ENCODE peak calls at places on chromosomes 7 and 10, in four cellular contexts. C is fibroblast of lung, L is mesendoderm, Z is GM23248. W is an unnamed sample.

GRCh38 chr10:124306922-124307371 is 111.8 kb downstream of the OAT start:
- DNase-seq in Z (peak), L (no peak), C (peak), W (no peak)

GRCh38 chr10:95183451-95184230 is 10.4 kb upstream of the ACSM6 start:
- DNase-seq in C (peak), L (peak), Z (peak), W (peak)

GRCh38 chr10:35271086-35271834 is 65.0 kb upstream of the CCNY start:
- DNase-seq in L (no peak), C (peak), Z (no peak), W (no peak)

GRCh38 chr7:20283385-20283784 is 47.3 kb upstream of the ITGB8 start:
- DNase-seq in Z (no peak), L (no peak), C (no peak), W (no peak)

GRCh38 chr10:17865351-17865750 is 56.2 kb downstream of the MRC1 start:
- DNase-seq in L (peak), C (no peak), Z (peak), W (no peak)

GRCh38 chr7:31323101-31323500 is 17.4 kb downstream of the NEUROD6 start:
- DNase-seq in Z (no peak), C (no peak), L (no peak), W (no peak)

GRCh38 chr7:153381275-153382119 is 621.9 kb downstream of the ACTR3B start:
- DNase-seq in L (peak), Z (peak), C (no peak), W (no peak)

GRCh38 chr7:44735403-44736165 is 13.1 kb upstream of the ZMIZ2 start:
- DNase-seq in C (peak), L (no peak), Z (peak), W (peak)

GRCh38 chr7:152338553-152338952 is 97.2 kb downstream of the KMT2C start:
- DNase-seq in C (no peak), Z (no peak), L (no peak), W (no peak)

GRCh38 chr7:44103941-44104879 is at the start of gene AEBP1:
- DNase-seq in Z (peak), C (peak), L (peak), W (peak)

GRCh38 chr7:152969839-152970238 is 210.3 kb downstream of the ACTR3B start:
- DNase-seq in Z (no peak), L (no peak), C (no peak), W (no peak)

GRCh38 chr7:50869108-50869716 is 86.5 kb upstream of the GRB10 start:
- DNase-seq in Z (peak), C (peak), L (no peak), W (peak)

GRCh38 chr7:27921081-27921836 is 181.3 kb downstream of the TAX1BP1 start:
- DNase-seq in C (peak), Z (peak), L (peak), W (peak)

GRCh38 chr7:150962743-150963399 is 15.2 kb downstream of the KCNH2 start:
- DNase-seq in Z (peak), C (no peak), L (peak), W (peak)

GRCh38 chr7:21243265-21243664 is 184.6 kb upstream of the SP4 start:
- DNase-seq in Z (no peak), L (peak), C (no peak), W (no peak)

GRCh38 chr7:129801882-129802281 is 150.9 kb downstream of the UBE2H start:
- DNase-seq in Z (no peak), L (peak), C (no peak), W (no peak)

GRCh38 chr10:85446852-85447251 is 919.7 kb downstream of the GRID1 start:
- DNase-seq in Z (no peak), L (no peak), C (no peak), W (no peak)

GRCh38 chr10:78491812-78492211 is 458.1 kb downstream of the RPS24 start:
- DNase-seq in L (no peak), Z (peak), C (peak), W (no peak)

GRCh38 chr10:21524526-21525366 is 736 bp downstream of the SKIDA1 start:
- DNase-seq in Z (peak), L (peak), C (peak), W (peak)

GRCh38 chr7:150451097-150451793 is 815 bp downstream of the GIMAP8 start:
- DNase-seq in L (no peak), C (no peak), Z (no peak), W (peak)

GRCh38 chr7:11648980-11649379 is 183.0 kb downstream of the THSD7A start:
- DNase-seq in Z (no peak), C (peak), L (no peak), W (peak)

GRCh38 chr10:14532473-14533251 is 201.9 kb upstream of the FRMD4A start:
- DNase-seq in C (peak), Z (no peak), L (peak), W (no peak)

GRCh38 chr10:86179143-86179505 is 187.5 kb downstream of the GRID1 start:
- DNase-seq in Z (no peak), C (no peak), L (no peak), W (no peak)

GRCh38 chr10:36185096-36185495 is 543.0 kb upstream of the FZD8 start:
- DNase-seq in L (no peak), C (no peak), Z (no peak), W (no peak)

GRCh38 chr10:86067436-86068050 is 299.1 kb downstream of the GRID1 start:
- DNase-seq in L (no peak), C (no peak), Z (no peak), W (no peak)

GRCh38 chr7:71633571-71634008 is 501.6 kb downstream of the GALNT17 start:
- DNase-seq in L (peak), C (peak), Z (peak), W (no peak)

GRCh38 chr7:126840869-126841268 is 411.9 kb downstream of the GRM8 start:
- DNase-seq in Z (no peak), L (no peak), C (no peak), W (no peak)

GRCh38 chr7:132687981-132688383 is 111.7 kb upstream of the PLXNA4 start:
- DNase-seq in C (no peak), Z (no peak), L (peak), W (no peak)

GRCh38 chr7:112112822-112113255 is 93.4 kb downstream of the DOCK4 start:
- DNase-seq in Z (peak), C (peak), L (no peak), W (peak)

GRCh38 chr10:73644767-73645166 is 3.5 kb upstream of the MYOZ1 start:
- DNase-seq in Z (no peak), L (no peak), C (no peak), W (no peak)

GRCh38 chr10:118827466-118828155 is 72.8 kb upstream of the CACUL1 start:
- DNase-seq in Z (no peak), C (no peak), L (no peak), W (no peak)
- H3K4me2 ChIP-seq in Z (no peak), C (no peak), L (no peak), W (no peak)

DNA sequence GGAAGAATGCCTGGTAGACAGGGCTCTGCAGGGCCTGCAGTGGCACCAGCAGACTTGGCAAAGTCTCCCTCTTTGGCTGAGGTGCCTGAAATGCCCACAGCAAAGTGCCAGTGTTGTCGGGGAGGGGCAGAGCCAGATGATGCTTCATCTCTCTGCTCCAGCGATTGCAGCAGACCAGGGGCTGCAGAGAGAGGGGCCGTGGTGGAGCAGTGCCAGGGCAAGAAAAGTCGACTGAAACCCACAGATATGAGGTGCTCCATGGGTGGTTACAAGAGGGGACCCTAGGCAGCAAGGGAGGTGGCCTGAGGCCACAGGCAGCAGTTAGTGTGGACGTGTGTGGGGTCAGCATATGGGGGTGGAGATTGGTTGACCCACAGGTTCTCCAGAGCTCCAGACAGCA is 123.5 kb upstream of the SHH start:
- DNase-seq in Z (no peak), C (no peak), L (no peak), W (no peak)
- H3K4me2 ChIP-seq in Z (no peak), C (no peak), L (no peak), W (no peak)

GRCh38 chr10:12193193-12193592 is 2.5 kb downstream of the NUDT5 start:
- DNase-seq in L (no peak), C (peak), Z (peak), W (no peak)
- H3K4me2 ChIP-seq in L (no peak), C (no peak), Z (peak), W (no peak)

DNA sequence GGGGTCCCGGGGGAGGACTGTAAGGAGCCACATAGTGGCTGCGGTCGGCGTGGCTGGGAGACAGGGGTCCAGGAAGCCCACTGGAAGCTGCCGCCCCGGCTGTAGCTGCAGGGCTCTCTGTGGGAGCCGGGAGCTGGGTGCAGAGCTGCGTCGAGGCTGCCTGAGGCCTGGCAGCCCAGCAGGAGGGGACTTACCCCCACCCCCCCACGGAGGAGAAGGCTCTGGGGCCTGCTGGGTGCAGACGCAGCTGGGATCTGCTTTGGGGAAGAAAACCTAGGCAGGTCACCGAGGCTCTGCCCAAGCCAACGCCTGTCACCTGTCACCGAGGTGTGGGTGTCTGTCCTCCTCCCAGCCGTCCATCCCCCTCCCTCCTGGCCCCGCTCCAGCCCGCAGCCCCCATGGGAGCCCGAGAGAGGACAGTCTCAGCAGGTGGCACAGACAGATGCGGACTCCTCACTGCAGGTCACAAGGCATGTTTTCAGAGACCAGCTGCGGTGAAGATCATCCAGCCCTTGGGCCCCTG is 25.2 kb downstream of the PWWP2B start:
- DNase-seq in C (no peak), L (no peak), Z (no peak), W (no peak)
- H3K4me2 ChIP-seq in C (no peak), L (no peak), Z (no peak), W (no peak)

GRCh38 chr7:105396566-105396965 is 7.8 kb upstream of the SRPK2 start:
- DNase-seq in L (no peak), Z (no peak), C (no peak), W (no peak)
- H3K4me2 ChIP-seq in L (no peak), Z (no peak), C (no peak), W (no peak)

DNA sequence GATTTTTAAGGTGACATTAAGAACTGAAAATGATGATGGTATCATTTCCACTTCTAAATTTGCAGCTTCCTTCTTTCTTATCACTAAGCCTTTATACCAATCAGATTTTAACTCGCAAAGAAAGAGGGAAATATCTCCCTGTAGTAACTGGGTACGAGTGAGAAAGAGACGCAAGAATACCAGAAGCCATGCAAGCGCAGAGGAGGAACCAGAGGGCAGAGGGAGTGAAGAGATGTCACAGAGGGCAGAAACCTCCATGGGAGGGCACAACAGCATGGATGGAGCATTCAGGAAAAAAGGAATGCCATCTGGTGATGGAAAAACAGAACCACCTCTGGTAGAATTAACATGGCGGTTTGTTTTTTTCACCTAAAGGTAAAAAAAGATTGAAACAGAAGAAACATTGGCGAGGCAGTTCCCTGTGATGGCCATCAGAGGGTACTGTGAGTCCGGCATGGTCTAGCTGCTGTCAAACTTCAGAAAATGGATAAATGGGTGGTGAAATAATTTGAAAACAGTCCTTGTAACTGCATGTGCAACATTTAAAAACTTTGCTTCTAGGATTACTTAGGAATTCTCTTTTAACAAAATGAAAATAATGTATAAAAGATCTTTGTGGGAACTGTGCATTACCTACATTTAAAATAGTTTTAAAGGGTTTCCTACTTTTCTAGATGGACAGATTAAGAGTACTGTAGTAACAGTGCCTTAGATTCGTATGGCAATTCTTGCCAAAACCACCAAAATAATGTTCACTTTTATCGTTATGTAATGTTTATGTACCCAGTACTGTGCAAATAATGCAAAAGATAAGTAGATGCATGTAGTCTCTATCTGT is 91.8 kb downstream of the ARHGAP12 start:
- DNase-seq in C (peak), Z (peak), L (peak), W (peak)
- H3K4me2 ChIP-seq in C (no peak), Z (no peak), L (no peak), W (no peak)

W was measured in endothelial cell of umbilical vein.